ENCODE peak calls at places on chromosome 19, in seven cellular contexts. T is heart left ventricle, S is Panc1, B is stomach, A is heart right ventricle, Z is fibroblast of lung, F is tibial nerve. N is an unnamed sample. For H3K9me3 and H3K4me1, the result is how much of the 10 kb centered on the place peaks cover.

GRCh38 chr19:41478875-41479756 is 36.2 kb downstream of the ERICH4 start:
- DNase-seq in T (no peak), S (no peak), B (no peak), A (no peak), Z (no peak), F (no peak), N (no peak)

GRCh38 chr19:38464421-38465082 is 31.1 kb downstream of the RYR1 start:
- DNase-seq in T (no peak), S (no peak), B (no peak), A (no peak), Z (no peak), F (no peak), N (no peak)

GRCh38 chr19:52190679-52191293 is 934 bp downstream of the PPP2R1A start:
- DNase-seq in T (peak), S (no peak), B (peak), A (peak), Z (peak), F (no peak), N (no peak)

GRCh38 chr19:33510728-33511255 is 10.8 kb downstream of the PEPD start:
- DNase-seq in T (no peak), S (no peak), B (no peak), A (no peak), Z (no peak), F (no peak), N (no peak)

GRCh38 chr19:7506385-7507328 is 9.2 kb upstream of the ZNF358 start:
- DNase-seq in T (peak), S (peak), B (peak), A (peak), Z (peak), F (peak), N (peak)

GRCh38 chr19:17718988-17719711 is at the start of gene MAP1S:
- DNase-seq in T (peak), S (peak), B (peak), A (peak), Z (peak), F (no peak), N (peak)

GRCh38 chr19:17114414-17114831 is 38.8 kb downstream of the MYO9B start:
- DNase-seq in T (no peak), S (no peak), B (peak), A (no peak), Z (peak), F (no peak), N (no peak)

GRCh38 chr19:55633866-55634265 is 6.9 kb upstream of the ZNF580 start:
- DNase-seq in T (no peak), S (no peak), B (no peak), A (no peak), Z (no peak), F (no peak), N (no peak)

GRCh38 chr19:15279326-15279904 is 47.2 kb upstream of the EPHX3 start:
- DNase-seq in T (no peak), S (no peak), B (no peak), A (no peak), Z (no peak), F (no peak), N (no peak)

GRCh38 chr19:34436716-34437115 is 8.5 kb downstream of the UBA2 start:
- DNase-seq in T (no peak), S (no peak), B (no peak), A (no peak), Z (peak), F (no peak), N (no peak)

GRCh38 chr19:13781547-13781946 is 7.3 kb downstream of the C19orf53 start:
- DNase-seq in T (peak), S (no peak), B (peak), A (peak), Z (peak), F (peak), N (peak)

GRCh38 chr19:53394522-53394973 is 401 bp upstream of the ZNF765 start:
- DNase-seq in T (peak), S (peak), B (peak), A (peak), Z (peak), F (peak), N (peak)

GRCh38 chr19:15025237-15025636 is 24.0 kb upstream of the CASP14 start:
- DNase-seq in T (no peak), S (no peak), B (no peak), A (no peak), Z (no peak), F (no peak), N (no peak)

GRCh38 chr19:45508931-45509691 is 1.8 kb downstream of the VASP start:
- DNase-seq in T (peak), S (no peak), B (peak), A (peak), Z (peak), F (no peak), N (peak)

GRCh38 chr19:56918682-56919307 is 78.3 kb upstream of the PEG3 start:
- DNase-seq in T (no peak), S (no peak), B (no peak), A (no peak), Z (no peak), F (no peak), N (no peak)
- H3K9me3 ChIP-seq in T (under half), S (under half), B (under half), A (under half), Z (under half), F (under half), N (under half)

GRCh38 chr19:42542791-42543190 is 14.5 kb upstream of the CEACAM1 start:
- DNase-seq in T (no peak), S (no peak), B (no peak), A (no peak), Z (no peak), F (no peak), N (no peak)
- TF ChIP-seq CTCF in T (no peak), S (peak), B (no peak), A (no peak), Z (no peak), F (no peak), N (no peak)

DNA sequence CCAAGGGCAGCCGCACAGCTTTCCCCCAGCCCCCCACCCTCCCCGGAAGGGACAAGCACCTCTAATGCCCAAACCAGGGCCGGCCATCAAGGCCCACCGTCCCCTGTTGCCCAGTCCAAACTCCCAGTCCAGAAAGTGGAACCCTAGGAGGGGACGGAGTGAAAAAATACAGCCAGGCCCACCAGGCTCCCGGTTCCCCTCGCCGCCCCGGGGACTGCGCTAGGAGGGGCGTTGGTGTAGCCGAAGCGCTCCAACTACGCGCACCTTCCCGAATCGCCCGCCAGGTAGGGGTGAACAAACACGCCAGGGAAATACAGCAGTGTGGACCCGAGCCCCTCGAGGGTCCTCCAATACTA is 1.3 kb downstream of the KLF16 start:
- DNase-seq in T (no peak), S (no peak), B (no peak), A (no peak), Z (no peak), F (no peak), N (no peak)
- H3K4me1 ChIP-seq in T (under half), S (under half), B (half or more), A (half or more), Z (under half), F (half or more), N (under half)

DNA sequence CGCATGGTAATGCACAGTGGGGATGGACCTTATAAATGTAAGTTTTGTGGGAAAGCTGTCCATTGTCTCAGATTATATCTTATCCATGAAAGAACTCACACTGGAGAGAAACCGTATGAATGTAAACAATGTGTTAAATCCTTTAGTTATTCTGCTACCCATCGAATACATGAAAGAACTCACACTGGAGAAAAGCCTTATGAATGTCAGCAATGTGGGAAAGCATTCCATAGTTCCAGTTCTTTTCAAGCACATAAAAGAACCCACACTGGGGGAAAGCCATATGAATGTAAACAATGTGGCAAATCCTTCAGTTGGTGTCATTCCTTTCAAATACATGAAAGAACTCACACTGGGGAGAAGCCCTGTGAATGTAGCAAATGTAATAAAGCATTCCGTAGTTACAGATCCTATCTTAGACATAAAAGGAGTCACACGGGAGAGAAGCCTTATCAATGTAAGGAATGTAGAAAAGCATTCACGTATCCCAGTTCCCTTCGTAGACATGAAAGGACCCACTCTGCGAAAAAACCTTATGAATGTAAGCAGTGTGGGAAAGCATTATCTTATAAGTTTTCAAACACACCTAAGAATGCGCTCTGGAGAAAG is 13.8 kb downstream of the ZNF763 start:
- DNase-seq in T (no peak), S (no peak), B (no peak), A (no peak), Z (no peak), F (no peak), N (no peak)
- H3K9me3 ChIP-seq in T (under half), S (under half), B (half or more), A (under half), Z (under half), F (under half), N (under half)

DNA sequence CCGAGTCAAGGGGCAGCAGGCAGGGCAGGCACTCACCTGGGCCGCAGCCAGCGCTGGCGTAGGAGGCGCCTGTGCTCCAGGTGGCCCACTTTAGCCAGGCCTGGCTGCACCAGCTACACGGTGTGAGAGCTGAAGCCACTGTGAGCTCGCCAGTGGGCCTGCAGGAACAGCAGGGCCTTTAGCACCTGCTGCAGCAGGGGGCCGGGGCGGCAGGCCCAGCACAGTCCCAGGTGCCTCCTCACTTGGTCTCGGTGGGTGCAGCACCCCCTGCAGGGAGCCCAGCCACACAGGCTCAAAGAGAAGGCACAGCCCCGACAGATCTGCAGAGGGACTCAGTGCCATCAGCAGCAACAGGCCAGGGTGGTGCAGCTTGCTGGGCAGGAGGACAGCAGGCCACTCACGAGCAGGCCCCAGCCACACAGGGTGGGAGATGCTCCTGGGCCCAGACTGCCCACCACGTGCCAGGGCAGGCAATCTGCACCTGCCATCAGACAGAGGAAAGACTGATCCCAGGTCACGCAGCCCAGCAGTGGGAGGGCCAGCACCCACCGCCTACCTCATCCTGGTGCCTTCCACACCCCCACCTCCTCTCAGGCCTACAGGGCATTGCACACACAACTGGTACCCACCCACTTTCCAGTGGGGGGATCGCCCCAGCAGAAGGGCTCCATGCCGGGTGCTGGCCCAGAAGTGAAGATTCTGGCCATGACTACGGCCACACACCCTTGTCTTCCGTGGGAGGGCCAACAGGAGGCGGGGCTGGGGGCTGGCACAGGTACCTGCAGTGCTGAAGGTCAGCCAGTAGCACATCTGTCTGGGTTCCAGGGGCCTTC is 15.8 kb downstream of the ARHGAP33 start:
- DNase-seq in T (no peak), S (no peak), B (no peak), A (no peak), Z (no peak), F (no peak), N (no peak)
- TF ChIP-seq CTCF in T (no peak), S (no peak), B (no peak), A (no peak), Z (no peak), F (no peak), N (peak)

N was measured in BE2C.